ENCODE peak calls at places on chromosomes 6 and 20, in four cellular contexts. V is GM04503, Z is tibial nerve, Q is nephron progenitor cell. A is an unnamed sample.

GRCh38 chr6:12572884-12573824 is 143.4 kb upstream of the PHACTR1 start:
- DNase-seq in V (peak; percentile 60), Q (no peak), Z (no peak), A (no peak)

GRCh38 chr6:107228754-107229153 is 113.4 kb upstream of the BEND3 start:
- DNase-seq in Z (no peak), V (no peak), Q (no peak), A (no peak)

GRCh38 chr6:135586388-135586787 is 88.8 kb upstream of the AHI1 start:
- DNase-seq in Z (no peak), Q (no peak), V (no peak), A (no peak)

GRCh38 chr6:57173886-57174510 is 1.9 kb downstream of the BAG2 start:
- DNase-seq in V (peak; percentile 68), Z (peak; percentile 15), Q (no peak), A (peak; percentile 41)

GRCh38 chr6:157225575-157225995 is 97.7 kb downstream of the TMEM242 start:
- DNase-seq in V (no peak), Q (no peak), Z (no peak), A (no peak)

GRCh38 chr6:31007694-31008093 is 2.6 kb upstream of the MUC22 start:
- DNase-seq in Q (no peak), Z (no peak), V (peak; percentile 53), A (no peak)

GRCh38 chr6:139369568-139370046 is 4.8 kb downstream of the CITED2 start:
- DNase-seq in Q (peak; percentile 25), V (peak; percentile 76), Z (no peak), A (peak; percentile 83)

GRCh38 chr6:34953084-34954025 is 64.3 kb downstream of the ANKS1A start:
- DNase-seq in Z (no peak), V (peak; percentile 42), Q (no peak), A (no peak)

GRCh38 chr6:111804627-111805235 is 68.5 kb downstream of the FYN start:
- DNase-seq in Q (no peak), Z (no peak), V (no peak), A (peak; percentile 97)

GRCh38 chr6:112338310-112338709 is 8.8 kb upstream of the RFPL4B start:
- DNase-seq in Z (no peak), V (no peak), Q (no peak), A (no peak)

GRCh38 chr6:80433010-80433665 is 326.7 kb downstream of the BCKDHB start:
- DNase-seq in V (no peak), Z (no peak), Q (peak; percentile 28), A (no peak)

GRCh38 chr6:105308840-105309239 is 94.0 kb downstream of the PREP start:
- DNase-seq in V (no peak), Z (no peak), Q (no peak), A (no peak)

GRCh38 chr6:21061892-21062291 is 527.6 kb downstream of the CDKAL1 start:
- DNase-seq in V (no peak), Z (no peak), Q (no peak), A (no peak)

GRCh38 chr20:34301587-34302311 is 1.4 kb downstream of the AHCY start:
- DNase-seq in Z (no peak), Q (no peak), V (no peak), A (peak; percentile 41)

GRCh38 chr6:19446570-19446969 is 390.6 kb upstream of the ID4 start:
- DNase-seq in Z (no peak), Q (no peak), V (no peak), A (no peak)

GRCh38 chr6:79048611-79049010 is 29.4 kb downstream of the PHIP start:
- DNase-seq in Q (no peak), Z (no peak), V (no peak), A (peak; percentile 53)